ENCODE peak calls at places on chromosomes 5 and 9, in eight cellular contexts. R is NCI-H1092, S is heart right ventricle, C is small intestine, N is lower lobe of right lung, Y is WERI-Rb-1, F is BE2C, W is uterus. J is an unnamed sample.

GRCh38 chr5:90201923-90202322 is 207.6 kb downstream of the CETN3 start:
- DNase-seq in R (peak), Y (no peak), S (no peak), F (no peak), W (no peak), N (no peak), C (no peak), J (no peak)

GRCh38 chr5:55847837-55848236 is 3.3 kb upstream of the IL31RA start:
- DNase-seq in R (no peak), S (no peak), C (no peak), N (no peak), F (no peak), Y (no peak), W (no peak), J (no peak)

GRCh38 chr5:147169399-147169798 is 65.4 kb upstream of the STK32A start:
- DNase-seq in C (peak), W (no peak), F (no peak), S (no peak), R (no peak), N (no peak), Y (no peak), J (no peak)

GRCh38 chr5:17315710-17316221 is 98.3 kb downstream of the BASP1 start:
- DNase-seq in F (no peak), Y (no peak), N (no peak), C (no peak), W (no peak), S (no peak), R (no peak), J (no peak)

GRCh38 chr9:81844131-81844567 is 84.1 kb upstream of the SPATA31D4 start:
- DNase-seq in S (no peak), N (no peak), C (no peak), W (no peak), Y (no peak), F (no peak), R (no peak), J (no peak)

GRCh38 chr5:132639706-132640130 is 18.3 kb upstream of the IL13 start:
- DNase-seq in F (no peak), C (no peak), Y (no peak), N (no peak), S (no peak), W (no peak), R (no peak), J (no peak)

GRCh38 chr5:76999451-76999850 is 30.8 kb upstream of the AGGF1 start:
- DNase-seq in F (no peak), C (no peak), R (no peak), S (no peak), N (no peak), Y (no peak), W (no peak), J (no peak)

GRCh38 chr5:59562756-59563389 is 330.7 kb downstream of the PDE4D start:
- DNase-seq in S (no peak), N (peak), R (no peak), F (no peak), C (peak), W (no peak), Y (no peak), J (no peak)

GRCh38 chr5:5066276-5067186 is 73.6 kb upstream of the ADAMTS16 start:
- DNase-seq in Y (no peak), S (no peak), F (no peak), W (no peak), C (peak), N (no peak), R (no peak), J (no peak)

GRCh38 chr9:23821400-23822181 is 4.4 kb downstream of the ELAVL2 start:
- DNase-seq in F (peak), C (no peak), S (no peak), R (peak), N (no peak), Y (peak), W (no peak), J (no peak)

GRCh38 chr5:139804800-139805397 is 9.3 kb downstream of the PSD2 start:
- DNase-seq in N (no peak), Y (no peak), W (no peak), C (no peak), F (no peak), R (no peak), S (no peak), J (no peak)

GRCh38 chr9:93962561-93963440 is 7.6 kb upstream of the BARX1 start:
- DNase-seq in N (peak), S (peak), Y (peak), R (peak), C (peak), F (peak), W (peak), J (peak)

J was measured in left ventricle myocardium inferior.